ENCODE peak calls at places on chromosome 6, in seven cellular contexts. One of them, this sample, is unnamed.

GRCh38 chr6:100633096-100633766 is 168.5 kb upstream of the SIM1 start:
- DNase-seq in AG04450: peak; percentile 10
- DNase-seq in CD8-positive, alpha-beta T cell: no peak
- DNase-seq in cardiac muscle cell: peak; percentile 89
- DNase-seq in IMR-90: peak; percentile 83
- DNase-seq in mammary epithelial cell: peak; percentile 89
- DNase-seq in pancreas: no peak
- DNase-seq in this sample: peak; percentile 93

GRCh38 chr6:76984572-76984971 is 478.7 kb downstream of the HTR1B start:
- DNase-seq in AG04450: no peak
- DNase-seq in CD8-positive, alpha-beta T cell: no peak
- DNase-seq in cardiac muscle cell: no peak
- DNase-seq in IMR-90: peak; percentile 7
- DNase-seq in mammary epithelial cell: peak; percentile 15
- DNase-seq in pancreas: no peak
- DNase-seq in this sample: no peak

GRCh38 chr6:158848441-158848840 is 29.3 kb upstream of the EZR start:
- DNase-seq in AG04450: no peak
- DNase-seq in CD8-positive, alpha-beta T cell: no peak
- DNase-seq in cardiac muscle cell: no peak
- DNase-seq in IMR-90: no peak
- DNase-seq in mammary epithelial cell: no peak
- DNase-seq in pancreas: peak; percentile 43
- DNase-seq in this sample: no peak

GRCh38 chr6:3269412-3269975 is 10.7 kb downstream of the PSMG4 start:
- DNase-seq in AG04450: no peak
- DNase-seq in CD8-positive, alpha-beta T cell: no peak
- DNase-seq in cardiac muscle cell: no peak
- DNase-seq in IMR-90: no peak
- DNase-seq in mammary epithelial cell: no peak
- DNase-seq in pancreas: no peak
- DNase-seq in this sample: no peak

GRCh38 chr6:95544517-95545225 is 32.7 kb upstream of the MANEA start:
- DNase-seq in AG04450: no peak
- DNase-seq in CD8-positive, alpha-beta T cell: no peak
- DNase-seq in cardiac muscle cell: no peak
- DNase-seq in IMR-90: no peak
- DNase-seq in mammary epithelial cell: no peak
- DNase-seq in pancreas: no peak
- DNase-seq in this sample: no peak

GRCh38 chr6:52707963-52708680 is 37.2 kb downstream of the TMEM14A start:
- DNase-seq in AG04450: no peak
- DNase-seq in CD8-positive, alpha-beta T cell: no peak
- DNase-seq in cardiac muscle cell: no peak
- DNase-seq in IMR-90: no peak
- DNase-seq in mammary epithelial cell: no peak
- DNase-seq in pancreas: no peak
- DNase-seq in this sample: no peak

GRCh38 chr6:107717781-107718180 is 106.3 kb downstream of the SCML4 start:
- DNase-seq in AG04450: no peak
- DNase-seq in CD8-positive, alpha-beta T cell: no peak
- DNase-seq in cardiac muscle cell: no peak
- DNase-seq in IMR-90: no peak
- DNase-seq in mammary epithelial cell: no peak
- DNase-seq in pancreas: no peak
- DNase-seq in this sample: no peak

GRCh38 chr6:168823397-168824020 is 382.5 kb downstream of the SMOC2 start:
- DNase-seq in AG04450: no peak
- DNase-seq in CD8-positive, alpha-beta T cell: no peak
- DNase-seq in cardiac muscle cell: peak; percentile 11
- DNase-seq in IMR-90: no peak
- DNase-seq in mammary epithelial cell: no peak
- DNase-seq in pancreas: no peak
- DNase-seq in this sample: no peak

GRCh38 chr6:45504947-45505346 is 127.2 kb upstream of the SUPT3H start:
- DNase-seq in AG04450: peak; percentile 94
- DNase-seq in CD8-positive, alpha-beta T cell: no peak
- DNase-seq in cardiac muscle cell: peak; percentile 81
- DNase-seq in IMR-90: peak; percentile 98
- DNase-seq in mammary epithelial cell: peak; percentile 62
- DNase-seq in pancreas: peak; percentile 17
- DNase-seq in this sample: peak; percentile 56

GRCh38 chr6:137171824-137172733 is 1.4 kb downstream of the IL22RA2 start:
- DNase-seq in AG04450: no peak
- DNase-seq in CD8-positive, alpha-beta T cell: no peak
- DNase-seq in cardiac muscle cell: no peak
- DNase-seq in IMR-90: no peak
- DNase-seq in mammary epithelial cell: no peak
- DNase-seq in pancreas: no peak
- DNase-seq in this sample: no peak

GRCh38 chr6:117677553-117678131 is 2.4 kb downstream of the NUS1 start:
- DNase-seq in AG04450: no peak
- DNase-seq in CD8-positive, alpha-beta T cell: no peak
- DNase-seq in cardiac muscle cell: peak; percentile 80
- DNase-seq in IMR-90: peak; percentile 44
- DNase-seq in mammary epithelial cell: peak; percentile 78
- DNase-seq in pancreas: no peak
- DNase-seq in this sample: peak; percentile 72

GRCh38 chr6:151063339-151063738 is 176.4 kb upstream of the AKAP12 start:
- DNase-seq in AG04450: no peak
- DNase-seq in CD8-positive, alpha-beta T cell: no peak
- DNase-seq in cardiac muscle cell: peak; percentile 40
- DNase-seq in IMR-90: peak; percentile 72
- DNase-seq in mammary epithelial cell: peak; percentile 65
- DNase-seq in pancreas: no peak
- DNase-seq in this sample: no peak

GRCh38 chr6:2203264-2203663 is 42.1 kb downstream of the GMDS start:
- DNase-seq in AG04450: no peak
- DNase-seq in CD8-positive, alpha-beta T cell: no peak
- DNase-seq in cardiac muscle cell: no peak
- DNase-seq in IMR-90: no peak
- DNase-seq in mammary epithelial cell: no peak
- DNase-seq in pancreas: no peak
- DNase-seq in this sample: no peak

GRCh38 chr6:162683135-162683534 is 44.4 kb downstream of the PRKN start:
- DNase-seq in AG04450: no peak
- DNase-seq in CD8-positive, alpha-beta T cell: no peak
- DNase-seq in cardiac muscle cell: no peak
- DNase-seq in IMR-90: no peak
- DNase-seq in mammary epithelial cell: no peak
- DNase-seq in pancreas: no peak
- DNase-seq in this sample: no peak

GRCh38 chr6:148110925-148111324 is 231.7 kb upstream of the SASH1 start:
- DNase-seq in AG04450: no peak
- DNase-seq in CD8-positive, alpha-beta T cell: no peak
- DNase-seq in cardiac muscle cell: no peak
- DNase-seq in IMR-90: no peak
- DNase-seq in mammary epithelial cell: no peak
- DNase-seq in pancreas: no peak
- DNase-seq in this sample: no peak

GRCh38 chr6:24492475-24492874 is 2.3 kb upstream of the ALDH5A1 start:
- DNase-seq in AG04450: no peak
- DNase-seq in CD8-positive, alpha-beta T cell: no peak
- DNase-seq in cardiac muscle cell: peak; percentile 29
- DNase-seq in IMR-90: peak; percentile 7
- DNase-seq in mammary epithelial cell: no peak
- DNase-seq in pancreas: no peak
- DNase-seq in this sample: no peak

GRCh38 chr6:137155830-137156229 is 17.6 kb downstream of the IL22RA2 start:
- DNase-seq in AG04450: no peak
- DNase-seq in CD8-positive, alpha-beta T cell: no peak
- DNase-seq in cardiac muscle cell: peak; percentile 60
- DNase-seq in IMR-90: no peak
- DNase-seq in mammary epithelial cell: peak; percentile 93
- DNase-seq in pancreas: no peak
- DNase-seq in this sample: peak; percentile 17

GRCh38 chr6:1797801-1798200 is 188.1 kb downstream of the FOXC1 start:
- DNase-seq in AG04450: no peak
- DNase-seq in CD8-positive, alpha-beta T cell: no peak
- DNase-seq in cardiac muscle cell: peak; percentile 30
- DNase-seq in IMR-90: peak; percentile 44
- DNase-seq in mammary epithelial cell: peak; percentile 26
- DNase-seq in pancreas: no peak
- DNase-seq in this sample: no peak

DNA sequence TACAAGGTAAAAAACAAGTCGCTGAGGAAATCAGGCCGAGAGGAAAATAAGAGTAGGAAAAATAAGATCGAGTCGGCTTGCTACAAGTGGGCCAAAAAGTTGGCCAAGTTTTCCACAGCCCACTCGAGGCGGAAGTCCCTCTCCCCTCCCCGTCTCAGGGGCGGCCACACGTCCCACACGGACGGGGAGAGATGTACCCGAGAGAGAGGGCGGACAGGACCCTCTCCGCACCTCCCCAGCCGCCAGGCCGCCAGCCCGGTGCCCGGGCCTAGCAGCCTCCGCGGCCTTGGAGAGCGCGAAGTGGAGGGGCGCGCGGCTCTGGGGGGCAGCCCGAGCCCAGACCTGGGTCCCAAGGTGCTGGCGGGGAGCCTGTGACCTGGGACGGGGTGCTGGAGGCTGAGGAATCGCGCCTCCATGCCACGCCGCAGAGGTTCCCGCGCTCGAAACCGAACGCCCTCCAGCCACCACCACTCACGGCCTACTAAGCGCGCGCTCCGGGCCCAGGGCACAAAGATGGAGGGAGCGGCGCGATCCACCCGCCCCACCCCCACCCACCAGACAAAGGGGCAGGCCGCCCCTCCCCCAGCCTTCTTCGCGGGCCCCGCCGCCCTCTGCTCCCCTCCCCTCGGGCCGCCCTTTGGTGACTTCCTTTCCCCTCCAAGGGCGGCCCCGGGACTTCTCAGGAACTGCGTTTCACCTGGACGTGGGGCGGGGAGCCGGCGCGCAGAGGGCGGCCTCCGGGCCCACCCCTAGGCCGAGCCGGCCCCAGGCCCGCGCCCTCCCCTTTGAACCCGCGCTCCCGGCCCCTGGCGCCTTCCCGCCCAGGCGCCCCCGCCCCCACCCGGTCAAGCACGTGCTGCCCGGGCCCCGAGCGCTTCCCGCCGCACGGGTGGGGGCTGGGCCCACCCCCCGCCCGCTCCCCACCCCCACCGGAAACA is 1.7 kb upstream of the HMGA1 start:
- DNase-seq in AG04450: no peak
- DNase-seq in CD8-positive, alpha-beta T cell: no peak
- DNase-seq in cardiac muscle cell: no peak
- DNase-seq in IMR-90: no peak
- DNase-seq in mammary epithelial cell: no peak
- DNase-seq in pancreas: no peak
- DNase-seq in this sample: no peak
- H3K27ac ChIP-seq in AG04450: no peak overlapping the region
- H3K27ac ChIP-seq in CD8-positive, alpha-beta T cell: peak overlapping the region; percentile 68
- H3K27ac ChIP-seq in cardiac muscle cell: peak overlapping the region; percentile 95
- H3K27ac ChIP-seq in IMR-90: no peak overlapping the region
- H3K27ac ChIP-seq in mammary epithelial cell: no peak overlapping the region
- H3K27ac ChIP-seq in pancreas: peak overlapping the region; percentile 80
- H3K27ac ChIP-seq in this sample: no peak overlapping the region

GRCh38 chr6:13528777-13529343 is 41.5 kb upstream of the GFOD1 start:
- DNase-seq in AG04450: no peak
- DNase-seq in CD8-positive, alpha-beta T cell: no peak
- DNase-seq in cardiac muscle cell: no peak
- DNase-seq in IMR-90: no peak
- DNase-seq in mammary epithelial cell: no peak
- DNase-seq in pancreas: no peak
- DNase-seq in this sample: no peak

GRCh38 chr6:13527669-13528051 is 40.3 kb upstream of the GFOD1 start:
- DNase-seq in AG04450: no peak
- DNase-seq in CD8-positive, alpha-beta T cell: no peak
- DNase-seq in cardiac muscle cell: no peak
- DNase-seq in IMR-90: no peak
- DNase-seq in mammary epithelial cell: no peak
- DNase-seq in pancreas: no peak
- DNase-seq in this sample: no peak

GRCh38 chr6:13526718-13527668 is 39.6 kb upstream of the GFOD1 start:
- DNase-seq in AG04450: no peak
- DNase-seq in CD8-positive, alpha-beta T cell: peak; percentile 19
- DNase-seq in cardiac muscle cell: peak; percentile 9
- DNase-seq in IMR-90: no peak
- DNase-seq in mammary epithelial cell: peak; percentile 28
- DNase-seq in pancreas: no peak
- DNase-seq in this sample: no peak

GRCh38 chr6:13526339-13526717 is 38.9 kb upstream of the GFOD1 start:
- DNase-seq in AG04450: no peak
- DNase-seq in CD8-positive, alpha-beta T cell: no peak
- DNase-seq in cardiac muscle cell: no peak
- DNase-seq in IMR-90: no peak
- DNase-seq in mammary epithelial cell: no peak
- DNase-seq in pancreas: no peak
- DNase-seq in this sample: no peak

DNA sequence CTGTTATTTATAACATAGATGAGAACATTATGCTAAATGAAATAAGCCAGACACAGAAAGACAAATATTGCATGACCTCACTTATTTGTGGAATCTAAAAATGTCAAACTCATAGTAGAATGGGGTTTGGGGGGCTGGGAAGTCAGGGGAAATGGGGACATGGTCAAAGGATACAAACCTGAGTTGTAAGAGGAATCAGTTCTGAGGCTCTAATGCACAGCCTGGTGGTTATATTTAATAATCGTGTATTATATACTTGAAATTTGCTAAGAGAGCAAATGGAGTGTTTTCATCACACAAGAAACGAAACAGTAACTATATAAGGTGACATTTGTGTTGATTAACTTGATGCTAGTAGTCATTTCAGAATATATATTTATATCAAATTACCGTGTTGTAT is 40.8 kb upstream of the GFOD1 start:
- DNase-seq in AG04450: no peak
- DNase-seq in CD8-positive, alpha-beta T cell: no peak
- DNase-seq in cardiac muscle cell: peak; percentile 24
- DNase-seq in IMR-90: no peak
- DNase-seq in mammary epithelial cell: no peak
- DNase-seq in pancreas: no peak
- DNase-seq in this sample: no peak
- TF ChIP-seq CTCF in AG04450: no peak
- TF ChIP-seq CTCF in CD8-positive, alpha-beta T cell: no peak
- TF ChIP-seq CTCF in cardiac muscle cell: no peak
- TF ChIP-seq CTCF in IMR-90: peak; percentile 15
- TF ChIP-seq CTCF in mammary epithelial cell: no peak
- TF ChIP-seq CTCF in pancreas: no peak
- TF ChIP-seq CTCF in this sample: no peak

DNA sequence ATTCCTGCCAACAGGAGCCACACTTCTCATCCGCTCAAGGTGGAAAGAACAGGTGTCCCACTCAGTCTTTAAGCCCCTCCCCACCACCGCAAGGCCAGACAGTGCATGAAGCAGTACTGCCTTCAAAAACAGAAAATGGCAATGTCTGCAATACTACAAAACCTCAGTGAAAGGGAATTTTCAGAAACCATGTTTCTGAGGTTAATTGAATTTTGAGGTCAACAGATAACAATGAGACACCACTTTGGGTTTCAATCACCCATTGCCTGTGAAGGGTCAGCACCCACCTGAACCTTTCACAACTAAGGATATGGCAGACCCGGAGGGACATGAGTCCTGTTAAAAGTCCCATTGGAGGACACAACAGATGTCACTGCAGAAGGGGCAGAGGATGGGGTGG is 13.0 kb downstream of the ZC3H12D start:
- DNase-seq in AG04450: no peak
- DNase-seq in CD8-positive, alpha-beta T cell: no peak
- DNase-seq in cardiac muscle cell: no peak
- DNase-seq in IMR-90: no peak
- DNase-seq in mammary epithelial cell: no peak
- DNase-seq in pancreas: no peak
- DNase-seq in this sample: no peak
- H3K4me3 ChIP-seq in AG04450: no peak overlapping the region
- H3K4me3 ChIP-seq in CD8-positive, alpha-beta T cell: no peak overlapping the region
- H3K4me3 ChIP-seq in cardiac muscle cell: no peak overlapping the region
- H3K4me3 ChIP-seq in IMR-90: no peak overlapping the region
- H3K4me3 ChIP-seq in mammary epithelial cell: no peak overlapping the region
- H3K4me3 ChIP-seq in pancreas: no peak overlapping the region
- H3K4me3 ChIP-seq in this sample: no peak overlapping the region

GRCh38 chr6:16352258-16352635 is 113.9 kb downstream of the GMPR start:
- DNase-seq in AG04450: no peak
- DNase-seq in CD8-positive, alpha-beta T cell: no peak
- DNase-seq in cardiac muscle cell: peak; percentile 72
- DNase-seq in IMR-90: peak; percentile 74
- DNase-seq in mammary epithelial cell: no peak
- DNase-seq in pancreas: no peak
- DNase-seq in this sample: peak; percentile 76
- H3K27ac ChIP-seq in AG04450: peak overlapping the region; percentile 79
- H3K27ac ChIP-seq in CD8-positive, alpha-beta T cell: no peak overlapping the region
- H3K27ac ChIP-seq in cardiac muscle cell: no peak overlapping the region
- H3K27ac ChIP-seq in IMR-90: peak overlapping the region; percentile 69
- H3K27ac ChIP-seq in mammary epithelial cell: no peak overlapping the region
- H3K27ac ChIP-seq in pancreas: no peak overlapping the region
- H3K27ac ChIP-seq in this sample: peak overlapping the region; percentile 76

This sample was measured in brain microvascular endothelial cell.